ENCODE peak calls at places on chromosome 3, in seven cellular contexts. L, G, N, E, X, V and W are unnamed samples.

GRCh38 chr3:73314182-73314951 is 252.9 kb downstream of the EBLN2 start:
- DNase-seq in L (no peak), G (no peak), N (no peak), E (no peak), X (no peak), V (no peak), W (no peak)

GRCh38 chr3:105349988-105350387 is 16.7 kb upstream of the ALCAM start:
- DNase-seq in L (no peak), G (no peak), N (no peak), E (no peak), X (no peak), V (no peak), W (no peak)

GRCh38 chr3:168080022-168080421 is 15.7 kb downstream of the GOLIM4 start:
- DNase-seq in L (no peak), G (no peak), N (no peak), E (no peak), X (no peak), V (no peak), W (no peak)

GRCh38 chr3:373193-373784 is 176.7 kb downstream of the CHL1 start:
- DNase-seq in L (no peak), G (no peak), N (no peak), E (no peak), X (no peak), V (no peak), W (no peak)

GRCh38 chr3:147298511-147298982 is 107.8 kb downstream of the ZIC4 start:
- DNase-seq in L (peak), G (no peak), N (no peak), E (no peak), X (no peak), V (no peak), W (no peak)

GRCh38 chr3:170868577-170869239 is 1.3 kb downstream of the RPL22L1 start:
- DNase-seq in L (no peak), G (no peak), N (no peak), E (no peak), X (no peak), V (no peak), W (no peak)

GRCh38 chr3:40116478-40117162 is 192.9 kb upstream of the EIF1B start:
- DNase-seq in L (no peak), G (no peak), N (no peak), E (no peak), X (no peak), V (no peak), W (no peak)

GRCh38 chr3:10557783-10558373 is 52.5 kb upstream of the ATP2B2 start:
- DNase-seq in L (peak), G (no peak), N (no peak), E (no peak), X (no peak), V (no peak), W (no peak)

GRCh38 chr3:25462495-25462894 is 34.4 kb downstream of the RARB start:
- DNase-seq in L (no peak), G (no peak), N (no peak), E (no peak), X (no peak), V (no peak), W (no peak)

GRCh38 chr3:8371085-8371551 is 130.5 kb upstream of the LMCD1 start:
- DNase-seq in L (no peak), G (no peak), N (no peak), E (no peak), X (no peak), V (no peak), W (no peak)

GRCh38 chr3:69107841-69108240 is 14.6 kb downstream of the LMOD3 start:
- DNase-seq in L (no peak), G (no peak), N (no peak), E (no peak), X (no peak), V (no peak), W (no peak)

GRCh38 chr3:126181398-126181725 is 976 bp upstream of the ALDH1L1 start:
- DNase-seq in L (no peak), G (no peak), N (no peak), E (no peak), X (no peak), V (no peak), W (no peak)

GRCh38 chr3:4746241-4746958 is 232.8 kb upstream of the BHLHE40 start:
- DNase-seq in L (no peak), G (no peak), N (no peak), E (no peak), X (no peak), V (no peak), W (no peak)

GRCh38 chr3:52140792-52141191 is 13.4 kb downstream of the POC1A start:
- DNase-seq in L (no peak), G (no peak), N (no peak), E (no peak), X (no peak), V (no peak), W (no peak)

GRCh38 chr3:20405731-20406130 is 219.7 kb upstream of the SGO1 start:
- DNase-seq in L (peak), G (no peak), N (no peak), E (no peak), X (no peak), V (no peak), W (no peak)

GRCh38 chr3:186930143-186930638 is at the start of gene ST6GAL1:
- DNase-seq in L (peak), G (peak), N (no peak), E (peak), X (peak), V (peak), W (peak)

GRCh38 chr3:186932281-186933181 is 2.2 kb downstream of the ST6GAL1 start:
- DNase-seq in L (no peak), G (peak), N (no peak), E (no peak), X (no peak), V (no peak), W (no peak)

GRCh38 chr3:186929676-186930075 is 650 bp upstream of the ST6GAL1 start:
- DNase-seq in L (no peak), G (no peak), N (no peak), E (no peak), X (no peak), V (no peak), W (no peak)

GRCh38 chr3:186931487-186932280 is 1.4 kb downstream of the ST6GAL1 start:
- DNase-seq in L (peak), G (peak), N (no peak), E (peak), X (peak), V (peak), W (no peak)

GRCh38 chr3:186930639-186931486 is 537 bp downstream of the ST6GAL1 start:
- DNase-seq in L (peak), G (peak), N (no peak), E (peak), X (peak), V (peak), W (peak)
- TF ChIP-seq CTCF in L (peak), G (no peak), N (no peak), E (peak), X (peak), V (peak), W (no peak)

GRCh38 chr3:100603449-100603848 is 6.0 kb upstream of the ADGRG7 start:
- DNase-seq in L (no peak), G (peak), N (no peak), E (no peak), X (peak), V (peak), W (no peak)
- TF ChIP-seq CTCF in L (peak), G (no peak), N (no peak), E (peak), X (no peak), V (peak), W (no peak)

GRCh38 chr3:134300520-134300919 is 49.9 kb upstream of the RYK start:
- DNase-seq in L (no peak), G (peak), N (no peak), E (no peak), X (no peak), V (no peak), W (no peak)
- TF ChIP-seq CTCF in L (no peak), G (no peak), N (no peak), E (no peak), X (no peak), V (no peak), W (no peak)

DNA sequence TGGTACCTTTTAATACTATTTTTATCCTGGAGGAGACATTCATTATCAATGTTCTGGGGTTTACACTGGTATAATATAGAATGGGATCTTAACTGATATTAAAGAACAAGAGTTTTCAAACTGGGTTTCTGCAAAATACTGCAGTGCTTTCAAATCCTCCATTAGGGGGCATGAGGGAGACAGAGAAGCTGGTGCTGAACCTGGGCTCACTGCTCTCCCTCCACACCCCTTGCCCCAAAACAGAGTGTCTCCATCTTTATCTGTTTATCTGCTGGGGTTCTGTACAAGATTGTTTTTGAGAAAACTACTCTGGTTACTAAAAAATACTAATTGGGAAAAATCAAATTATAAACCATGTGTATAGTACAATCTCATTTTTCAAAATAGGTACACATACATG is 41.7 kb downstream of the CADPS start:
- DNase-seq in L (no peak), G (no peak), N (no peak), E (no peak), X (no peak), V (peak), W (no peak)
- TF ChIP-seq CTCF in L (peak), G (no peak), N (no peak), E (no peak), X (no peak), V (peak), W (no peak)

GRCh38 chr3:124492824-124493223 is 237.4 kb upstream of the UMPS start:
- DNase-seq in L (no peak), G (peak), N (no peak), E (peak), X (peak), V (peak), W (no peak)
- TF ChIP-seq CTCF in L (peak), G (no peak), N (no peak), E (peak), X (no peak), V (peak), W (no peak)

GRCh38 chr3:155385896-155386295 is 92.4 kb upstream of the STRIT1 start:
- DNase-seq in L (no peak), G (no peak), N (no peak), E (no peak), X (no peak), V (no peak), W (no peak)

GRCh38 chr3:155386817-155387403 is 93.4 kb upstream of the STRIT1 start:
- DNase-seq in L (no peak), G (no peak), N (no peak), E (no peak), X (no peak), V (no peak), W (no peak)

GRCh38 chr3:155377861-155378260 is 84.4 kb upstream of the STRIT1 start:
- DNase-seq in L (no peak), G (no peak), N (no peak), E (no peak), X (no peak), V (no peak), W (no peak)

GRCh38 chr3:155386306-155386705 is 92.8 kb upstream of the STRIT1 start:
- DNase-seq in L (no peak), G (no peak), N (no peak), E (no peak), X (no peak), V (no peak), W (no peak)

GRCh38 chr3:155382396-155383042 is 89.0 kb upstream of the STRIT1 start:
- DNase-seq in L (peak), G (peak), N (peak), E (peak), X (peak), V (peak), W (no peak)
- TF ChIP-seq CTCF in L (peak), G (peak), N (no peak), E (peak), X (peak), V (peak), W (no peak)

GRCh38 chr3:131568460-131568859 is 65.7 kb upstream of the MRPL3 start:
- DNase-seq in L (no peak), G (peak), N (no peak), E (no peak), X (no peak), V (no peak), W (no peak)
- TF ChIP-seq CTCF in L (no peak), G (no peak), N (no peak), E (no peak), X (no peak), V (no peak), W (no peak)

GRCh38 chr3:185221203-185221602 is 32.6 kb downstream of the EHHADH start:
- DNase-seq in L (no peak), G (no peak), N (no peak), E (no peak), X (no peak), V (no peak), W (no peak)

GRCh38 chr3:185216587-185216918 is 37.3 kb downstream of the EHHADH start:
- DNase-seq in L (no peak), G (no peak), N (no peak), E (no peak), X (no peak), V (no peak), W (no peak)

GRCh38 chr3:185210621-185211157 is 43.2 kb downstream of the EHHADH start:
- DNase-seq in L (no peak), G (no peak), N (no peak), E (no peak), X (no peak), V (no peak), W (no peak)

GRCh38 chr3:185215873-185216586 is 37.8 kb downstream of the EHHADH start:
- DNase-seq in L (no peak), G (no peak), N (no peak), E (no peak), X (peak), V (peak), W (no peak)
- TF ChIP-seq CTCF in L (no peak), G (peak), N (no peak), E (peak), X (peak), V (peak), W (peak)

GRCh38 chr3:107938128-107938527 is 152.7 kb downstream of the CD47 start:
- DNase-seq in L (no peak), G (peak), N (no peak), E (no peak), X (no peak), V (peak), W (no peak)
- TF ChIP-seq CTCF in L (peak), G (peak), N (no peak), E (peak), X (peak), V (peak), W (peak)